ENCODE peak calls at places on chromosome X, in seven cellular contexts. X is gastrocnemius medialis, W is WTC11, Y is H9, J is NCI-H774, E is HS-5, L is NCI-H748 treated with DMSO at 0.1 percent for 48 hours. H is an unnamed sample.

GRCh38 chrX:96889726-96890125 is 6.0 kb downstream of the RPA4 start:
- DNase-seq in X (no peak), W (no peak), Y (no peak), J (no peak), E (no peak), L (no peak), H (no peak)

GRCh38 chrX:70026112-70026850 is 23.5 kb downstream of the AWAT2 start:
- DNase-seq in X (no peak), W (no peak), Y (no peak), J (no peak), E (no peak), L (no peak), H (no peak)

GRCh38 chrX:11190745-11191510 is 79.8 kb downstream of the HCCS start:
- DNase-seq in X (no peak), W (no peak), Y (no peak), J (peak), E (no peak), L (peak), H (no peak)

GRCh38 chrX:53356186-53356585 is 66.3 kb downstream of the SMC1A start:
- DNase-seq in X (no peak), W (peak), Y (peak), J (no peak), E (no peak), L (no peak), H (peak)

GRCh38 chrX:106716463-106716862 is 10.0 kb upstream of the RNF128 start:
- DNase-seq in X (no peak), W (no peak), Y (no peak), J (no peak), E (no peak), L (no peak), H (no peak)

GRCh38 chrX:40928076-40928475 is 157.2 kb upstream of the USP9X start:
- DNase-seq in X (no peak), W (no peak), Y (no peak), J (no peak), E (no peak), L (no peak), H (no peak)

GRCh38 chrX:7110821-7111276 is 36.7 kb upstream of the STS start:
- DNase-seq in X (no peak), W (no peak), Y (no peak), J (no peak), E (no peak), L (peak), H (peak)

GRCh38 chrX:41526268-41526667 is 79.1 kb downstream of the NYX start:
- DNase-seq in X (no peak), W (no peak), Y (no peak), J (no peak), E (no peak), L (no peak), H (no peak)

GRCh38 chrX:131739823-131740222 is 195.9 kb downstream of the OR13H1 start:
- DNase-seq in X (no peak), W (no peak), Y (no peak), J (no peak), E (no peak), L (no peak), H (no peak)

H was measured in endodermal cell.